ENCODE peak calls at places on chromosome 14, in five cellular contexts. One of them, this sample, is unnamed.

GRCh38 chr14:104931323-104931770 is 6.7 kb downstream of the PLD4 start:
- DNase-seq in HepG2: no peak
- DNase-seq in H1: no peak
- DNase-seq in HEK293T: no peak
- DNase-seq in GM12878: no peak
- DNase-seq in this sample: no peak

GRCh38 chr14:23442721-23443356 is 7.4 kb upstream of the MYH7 start:
- DNase-seq in H1: no peak
- DNase-seq in HEK293T: no peak
- DNase-seq in GM12878: no peak
- DNase-seq in HepG2: no peak
- DNase-seq in this sample: no peak

GRCh38 chr14:104280902-104281767 is 142.7 kb downstream of the KIF26A start:
- DNase-seq in HEK293T: no peak
- DNase-seq in HepG2: no peak
- DNase-seq in H1: no peak
- DNase-seq in GM12878: no peak
- DNase-seq in this sample: no peak

GRCh38 chr14:64841121-64841611 is 38.5 kb downstream of the SPTB start:
- DNase-seq in HepG2: peak; percentile 51
- DNase-seq in HEK293T: peak; percentile 29
- DNase-seq in H1: peak; percentile 21
- DNase-seq in GM12878: no peak
- DNase-seq in this sample: peak; percentile 54

GRCh38 chr14:66422019-66422946 is 63.9 kb upstream of the CCDC196 start:
- DNase-seq in GM12878: no peak
- DNase-seq in HEK293T: no peak
- DNase-seq in HepG2: no peak
- DNase-seq in H1: no peak
- DNase-seq in this sample: no peak

GRCh38 chr14:23403139-23403438 is 5.0 kb downstream of the MYH6 start:
- DNase-seq in H1: no peak
- DNase-seq in HEK293T: no peak
- DNase-seq in GM12878: no peak
- DNase-seq in HepG2: no peak
- DNase-seq in this sample: no peak

GRCh38 chr14:48243900-48244299 is 568.5 kb upstream of the MDGA2 start:
- DNase-seq in GM12878: no peak
- DNase-seq in HEK293T: no peak
- DNase-seq in H1: no peak
- DNase-seq in HepG2: no peak
- DNase-seq in this sample: no peak

GRCh38 chr14:20468773-20469241 is 399 bp upstream of the PNP start:
- DNase-seq in HepG2: no peak
- DNase-seq in GM12878: no peak
- DNase-seq in H1: no peak
- DNase-seq in HEK293T: no peak
- DNase-seq in this sample: no peak

GRCh38 chr14:54440454-54440853 is 720 bp downstream of the CNIH1 start:
- DNase-seq in GM12878: no peak
- DNase-seq in H1: no peak
- DNase-seq in HepG2: no peak
- DNase-seq in HEK293T: no peak
- DNase-seq in this sample: no peak

GRCh38 chr14:64915797-64916196 is 1.5 kb downstream of the CHURC1 start:
- DNase-seq in H1: no peak
- DNase-seq in HepG2: no peak
- DNase-seq in HEK293T: no peak
- DNase-seq in GM12878: no peak
- DNase-seq in this sample: no peak

GRCh38 chr14:77212097-77212873 is 30.7 kb downstream of the TMEM63C start:
- DNase-seq in GM12878: no peak
- DNase-seq in HepG2: no peak
- DNase-seq in H1: no peak
- DNase-seq in HEK293T: no peak
- DNase-seq in this sample: no peak

DNA sequence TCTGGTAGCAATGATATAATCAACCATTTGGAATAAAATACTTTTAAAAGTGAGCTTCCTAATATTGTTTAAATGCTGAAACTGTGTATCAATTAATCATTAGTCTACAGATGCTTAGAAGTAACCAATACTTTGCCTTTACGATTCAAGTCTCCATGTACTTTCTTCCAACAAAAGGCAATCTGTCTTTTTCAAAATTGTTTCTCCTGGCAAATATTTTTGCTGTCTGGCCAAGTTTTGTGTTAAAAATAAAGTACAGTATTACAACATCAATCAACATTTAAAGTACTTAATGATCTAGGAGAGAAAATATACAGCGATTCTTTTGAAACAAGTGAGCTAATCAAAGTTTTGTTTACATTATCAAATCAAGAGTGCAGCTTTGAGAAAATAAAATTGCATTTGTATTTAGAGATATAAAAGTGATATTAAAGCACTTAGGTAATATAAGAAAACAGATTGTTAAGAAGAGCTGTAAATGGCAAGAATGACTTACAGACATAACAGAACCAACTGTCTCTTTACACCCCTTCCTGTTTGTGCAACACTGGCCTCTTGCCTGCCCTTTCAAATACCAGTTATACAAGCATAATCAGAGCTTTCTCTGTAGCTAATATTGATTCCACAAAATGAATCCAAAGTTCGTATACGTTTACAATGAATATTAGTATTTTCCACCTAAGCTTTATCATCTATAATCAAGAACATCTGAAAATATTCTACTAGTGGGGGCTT is 38.2 kb upstream of the FBLN5 start:
- DNase-seq in HepG2: no peak
- DNase-seq in HEK293T: no peak
- DNase-seq in H1: no peak
- DNase-seq in GM12878: no peak
- DNase-seq in this sample: no peak
- TF ChIP-seq SUZ12 in HepG2: no peak
- TF ChIP-seq SUZ12 in HEK293T: no peak
- TF ChIP-seq SUZ12 in H1: no peak
- TF ChIP-seq SUZ12 in GM12878: no peak
- TF ChIP-seq SUZ12 in this sample: no peak

DNA sequence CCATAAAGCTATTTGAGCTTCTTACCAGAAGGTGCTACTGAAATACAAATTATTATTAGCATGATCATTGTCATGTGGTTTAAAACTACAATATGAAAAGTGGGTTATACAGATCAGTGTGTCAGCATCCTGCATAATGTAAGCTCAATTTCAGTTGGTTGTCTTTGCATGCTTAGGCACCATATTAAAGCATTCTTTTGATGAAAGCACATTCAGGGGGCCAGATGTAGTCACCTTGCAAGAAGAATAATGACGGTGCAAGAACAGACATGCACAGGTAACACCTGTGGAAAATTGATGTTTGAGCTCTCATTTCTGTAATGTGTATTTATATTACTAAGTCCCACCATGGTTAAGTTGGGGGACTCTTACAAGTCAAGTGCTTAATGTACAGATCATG is 123.9 kb downstream of the PAX9 start:
- DNase-seq in HEK293T: no peak
- DNase-seq in H1: no peak
- DNase-seq in GM12878: no peak
- DNase-seq in HepG2: no peak
- DNase-seq in this sample: no peak
- TF ChIP-seq SUZ12 in HEK293T: no peak
- TF ChIP-seq SUZ12 in H1: no peak
- TF ChIP-seq SUZ12 in GM12878: no peak
- TF ChIP-seq SUZ12 in HepG2: no peak
- TF ChIP-seq SUZ12 in this sample: no peak

GRCh38 chr14:38330262-38330661 is 74.4 kb upstream of the CLEC14A start:
- DNase-seq in HepG2: no peak
- DNase-seq in HEK293T: no peak
- DNase-seq in GM12878: no peak
- DNase-seq in H1: no peak
- DNase-seq in this sample: no peak
- TF ChIP-seq SUZ12 in HepG2: no peak
- TF ChIP-seq SUZ12 in HEK293T: no peak
- TF ChIP-seq SUZ12 in GM12878: no peak
- TF ChIP-seq SUZ12 in H1: no peak
- TF ChIP-seq SUZ12 in this sample: no peak

GRCh38 chr14:73741876-73742519 is 27.8 kb upstream of the PNMA1 start:
- DNase-seq in GM12878: no peak
- DNase-seq in HEK293T: no peak
- DNase-seq in H1: no peak
- DNase-seq in HepG2: no peak
- DNase-seq in this sample: no peak

GRCh38 chr14:73742520-73743238 is 28.5 kb upstream of the PNMA1 start:
- DNase-seq in HEK293T: no peak
- DNase-seq in H1: no peak
- DNase-seq in GM12878: no peak
- DNase-seq in HepG2: no peak
- DNase-seq in this sample: no peak

GRCh38 chr14:73744874-73745529 is 30.8 kb upstream of the PNMA1 start:
- DNase-seq in HepG2: no peak
- DNase-seq in H1: no peak
- DNase-seq in GM12878: no peak
- DNase-seq in HEK293T: no peak
- DNase-seq in this sample: no peak

GRCh38 chr14:73744175-73744867 is 30.1 kb upstream of the PNMA1 start:
- DNase-seq in H1: no peak
- DNase-seq in HepG2: no peak
- DNase-seq in HEK293T: no peak
- DNase-seq in GM12878: no peak
- DNase-seq in this sample: no peak

GRCh38 chr14:73743431-73743931 is 29.3 kb upstream of the PNMA1 start:
- DNase-seq in HEK293T: no peak
- DNase-seq in H1: no peak
- DNase-seq in HepG2: no peak
- DNase-seq in GM12878: no peak
- DNase-seq in this sample: no peak
- TF ChIP-seq SUZ12 in HEK293T: no peak
- TF ChIP-seq SUZ12 in H1: no peak
- TF ChIP-seq SUZ12 in HepG2: no peak
- TF ChIP-seq SUZ12 in GM12878: no peak
- TF ChIP-seq SUZ12 in this sample: no peak

GRCh38 chr14:51304956-51305355 is 64.9 kb downstream of the TMX1 start:
- DNase-seq in H1: no peak
- DNase-seq in GM12878: no peak
- DNase-seq in HEK293T: no peak
- DNase-seq in HepG2: no peak
- DNase-seq in this sample: no peak
- TF ChIP-seq SUZ12 in H1: no peak
- TF ChIP-seq SUZ12 in GM12878: no peak
- TF ChIP-seq SUZ12 in HEK293T: no peak
- TF ChIP-seq SUZ12 in HepG2: no peak
- TF ChIP-seq SUZ12 in this sample: no peak

GRCh38 chr14:31096255-31096654 is 70.1 kb upstream of the STRN3 start:
- DNase-seq in HEK293T: no peak
- DNase-seq in HepG2: no peak
- DNase-seq in H1: no peak
- DNase-seq in GM12878: no peak
- DNase-seq in this sample: no peak

GRCh38 chr14:31092160-31092708 is 66.1 kb upstream of the STRN3 start:
- DNase-seq in HEK293T: no peak
- DNase-seq in GM12878: no peak
- DNase-seq in HepG2: no peak
- DNase-seq in H1: no peak
- DNase-seq in this sample: no peak

GRCh38 chr14:31097081-31097480 is 70.9 kb upstream of the STRN3 start:
- DNase-seq in GM12878: no peak
- DNase-seq in HEK293T: no peak
- DNase-seq in H1: no peak
- DNase-seq in HepG2: no peak
- DNase-seq in this sample: no peak

DNA sequence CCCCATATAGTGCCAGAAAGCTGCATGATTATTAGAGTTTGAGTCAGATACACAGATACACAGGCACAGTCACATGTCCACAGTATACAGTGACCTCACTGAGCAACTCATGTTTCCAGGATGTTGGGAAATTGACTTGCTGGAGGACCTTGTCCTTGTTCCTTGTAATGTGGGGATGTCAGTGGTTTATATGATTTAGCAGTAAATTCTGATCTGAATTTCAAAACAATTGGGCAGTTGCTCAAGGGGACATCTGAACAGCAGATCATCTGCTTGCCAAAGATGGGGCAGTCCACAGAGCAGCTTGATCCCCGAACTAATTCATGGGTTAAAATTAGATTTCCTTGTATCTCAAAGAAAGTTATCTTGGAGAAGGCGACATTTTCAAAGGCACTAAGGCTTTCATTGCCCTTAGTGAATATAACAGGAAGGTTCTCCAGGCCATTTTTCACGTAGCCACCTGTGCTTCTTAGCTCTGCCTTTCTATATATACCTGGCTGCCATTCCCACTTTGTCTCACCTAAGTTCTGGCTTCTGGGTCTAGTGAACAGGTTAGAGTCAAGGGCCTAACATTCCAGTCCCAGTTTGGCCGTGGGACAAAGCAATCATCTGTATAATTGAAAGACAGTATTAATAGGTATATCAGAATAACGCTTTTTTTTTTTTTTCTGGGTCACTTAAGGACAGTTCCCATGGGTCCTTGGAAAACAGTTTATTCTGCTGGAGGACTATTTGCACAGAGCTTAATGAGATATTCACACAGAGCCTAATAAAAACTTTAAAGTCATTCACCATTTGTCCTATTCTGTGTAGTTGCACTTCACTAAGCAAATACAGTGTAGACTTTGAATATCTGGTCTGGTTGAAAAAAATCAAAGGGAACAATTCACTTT is 64.9 kb upstream of the STRN3 start:
- DNase-seq in HEK293T: no peak
- DNase-seq in GM12878: no peak
- DNase-seq in H1: no peak
- DNase-seq in HepG2: peak; percentile 97
- DNase-seq in this sample: no peak
- TF ChIP-seq SUZ12 in HEK293T: no peak
- TF ChIP-seq SUZ12 in GM12878: no peak
- TF ChIP-seq SUZ12 in H1: no peak
- TF ChIP-seq SUZ12 in HepG2: no peak
- TF ChIP-seq SUZ12 in this sample: no peak